ENCODE peak calls at places on chromosomes 3 and 15, in nine cellular contexts. V, K, T, J, G, A, D, R and P are unnamed samples.

GRCh38 chr3:19644405-19644804 is 289.6 kb downstream of the EFHB start:
- DNase-seq in T (no peak), V (no peak), J (no peak), R (no peak), K (no peak), D (no peak), A (no peak), G (no peak), P (no peak)

GRCh38 chr3:141457624-141458236 is 29.1 kb upstream of the RASA2 start:
- DNase-seq in A (no peak), G (no peak), D (no peak), K (no peak), V (no peak), R (no peak), J (no peak), T (no peak), P (no peak)

GRCh38 chr3:150409125-150409526 is 1.0 kb downstream of the TSC22D2 start:
- DNase-seq in J (no peak), K (no peak), A (no peak), G (no peak), D (no peak), T (no peak), R (no peak), V (no peak), P (no peak)

GRCh38 chr3:71724171-71724453 is 1.1 kb downstream of the EIF4E3 start:
- DNase-seq in G (no peak), R (no peak), K (no peak), J (no peak), V (no peak), T (no peak), D (no peak), A (no peak), P (no peak)

GRCh38 chr15:76139368-76140068 is 79.7 kb downstream of the TMEM266 start:
- DNase-seq in G (peak; percentile 62), J (peak; percentile 64), A (peak; percentile 82), D (peak; percentile 65), K (peak; percentile 80), T (peak; percentile 76), V (no peak), R (peak; percentile 27), P (peak; percentile 40)

GRCh38 chr3:187264051-187264450 is 27.5 kb downstream of the MASP1 start:
- DNase-seq in R (no peak), A (peak; percentile 47), T (peak; percentile 89), D (no peak), V (no peak), K (no peak), G (no peak), J (no peak), P (no peak)

GRCh38 chr3:171173732-171174131 is 147.2 kb upstream of the SLC2A2 start:
- DNase-seq in R (no peak), A (no peak), G (no peak), T (peak; percentile 25), V (no peak), J (no peak), K (peak; percentile 36), D (no peak), P (no peak)

GRCh38 chr3:7788881-7789280 is 712.7 kb upstream of the LMCD1 start:
- DNase-seq in K (no peak), D (no peak), G (no peak), R (no peak), V (no peak), A (no peak), T (no peak), J (no peak), P (no peak)

GRCh38 chr3:13706886-13707285 is 158.0 kb downstream of the FBLN2 start:
- DNase-seq in R (no peak), K (no peak), D (no peak), V (no peak), J (no peak), G (no peak), T (no peak), A (no peak), P (no peak)

GRCh38 chr15:65829150-65829764 is 37.2 kb upstream of the DENND4A start:
- DNase-seq in J (no peak), K (no peak), V (no peak), T (peak; percentile 29), A (peak; percentile 28), G (no peak), R (no peak), D (peak; percentile 23), P (no peak)

GRCh38 chr15:83930813-83931212 is 276.9 kb downstream of the ADAMTSL3 start:
- DNase-seq in K (no peak), J (no peak), R (no peak), G (no peak), T (no peak), A (no peak), V (no peak), D (no peak), P (no peak)

GRCh38 chr3:14142567-14143270 is 17.9 kb downstream of the TMEM43 start:
- DNase-seq in J (peak; percentile 25), G (no peak), A (no peak), T (peak; percentile 15), K (no peak), R (no peak), V (no peak), D (no peak), P (no peak)

GRCh38 chr3:100335137-100335833 is 728 bp downstream of the NIT2 start:
- DNase-seq in A (peak; percentile 26), K (no peak), G (no peak), D (peak; percentile 23), R (no peak), J (peak; percentile 11), V (no peak), T (peak; percentile 18), P (no peak)